ENCODE peak calls at places on chromosomes 1 and 21, in seven cellular contexts. C, X, Q, G, D, K and S are unnamed samples.

GRCh38 chr1:34918609-34919561 is 10.6 kb downstream of the DLGAP3 start:
- DNase-seq in C (no peak), X (no peak), Q (no peak), G (no peak), D (no peak), K (no peak), S (no peak)

GRCh38 chr1:229880271-229881170 is 186.5 kb upstream of the GALNT2 start:
- DNase-seq in C (no peak), X (no peak), Q (no peak), G (no peak), D (no peak), K (no peak), S (no peak)

GRCh38 chr1:19922015-19922688 is 1.3 kb downstream of the PLA2G2E start:
- DNase-seq in C (no peak), X (peak), Q (no peak), G (no peak), D (no peak), K (no peak), S (no peak)

GRCh38 chr1:46133946-46134345 is 1.5 kb upstream of the PIK3R3 start:
- DNase-seq in C (no peak), X (no peak), Q (no peak), G (no peak), D (no peak), K (no peak), S (no peak)

GRCh38 chr1:8343464-8344001 is 25.6 kb downstream of the SLC45A1 start:
- DNase-seq in C (no peak), X (peak), Q (peak), G (peak), D (no peak), K (no peak), S (no peak)

GRCh38 chr1:14656384-14656937 is 58.0 kb downstream of the KAZN start:
- DNase-seq in C (no peak), X (no peak), Q (no peak), G (no peak), D (no peak), K (no peak), S (no peak)

GRCh38 chr21:25897383-25897782 is 162.6 kb downstream of the GABPA start:
- DNase-seq in C (no peak), X (no peak), Q (no peak), G (no peak), D (no peak), K (no peak), S (no peak)

GRCh38 chr1:150708595-150708994 is 11.6 kb upstream of the GOLPH3L start:
- DNase-seq in C (no peak), X (no peak), Q (no peak), G (no peak), D (no peak), K (no peak), S (no peak)

GRCh38 chr1:89425056-89425455 is 61.2 kb downstream of the GBP6 start:
- DNase-seq in C (no peak), X (no peak), Q (no peak), G (no peak), D (no peak), K (no peak), S (no peak)

GRCh38 chr1:85090225-85090624 is 41.9 kb upstream of the MCOLN3 start:
- DNase-seq in C (no peak), X (no peak), Q (no peak), G (no peak), D (no peak), K (no peak), S (no peak)

GRCh38 chr1:202452508-202452907 is 104.0 kb downstream of the PPP1R12B start:
- DNase-seq in C (no peak), X (no peak), Q (no peak), G (no peak), D (no peak), K (no peak), S (no peak)

GRCh38 chr21:25970254-25970930 is 200.2 kb downstream of the APP start:
- DNase-seq in C (no peak), X (no peak), Q (no peak), G (no peak), D (no peak), K (no peak), S (no peak)

GRCh38 chr1:8096105-8097011 is 70.2 kb upstream of the ERRFI1 start:
- DNase-seq in C (no peak), X (no peak), Q (no peak), G (peak), D (no peak), K (no peak), S (no peak)

GRCh38 chr1:118249641-118250040 is 64.6 kb upstream of the SPAG17 start:
- DNase-seq in C (no peak), X (no peak), Q (no peak), G (no peak), D (no peak), K (no peak), S (no peak)

GRCh38 chr1:69791311-69791710 is 223.6 kb downstream of the LRRC7 start:
- DNase-seq in C (no peak), X (no peak), Q (no peak), G (no peak), D (no peak), K (no peak), S (no peak)

GRCh38 chr1:16091296-16091695 is 17.8 kb upstream of the FAM131C start:
- DNase-seq in C (no peak), X (peak), Q (no peak), G (no peak), D (no peak), K (no peak), S (no peak)

GRCh38 chr1:82589588-82589987 is 788.9 kb downstream of the ADGRL2 start:
- DNase-seq in C (no peak), X (no peak), Q (no peak), G (no peak), D (no peak), K (no peak), S (no peak)

GRCh38 chr1:8061210-8061609 is 35.1 kb upstream of the ERRFI1 start:
- DNase-seq in C (no peak), X (peak), Q (peak), G (peak), D (no peak), K (no peak), S (no peak)

GRCh38 chr1:44086722-44087474 is 31.7 kb upstream of the KLF17 start:
- DNase-seq in C (no peak), X (no peak), Q (no peak), G (no peak), D (no peak), K (no peak), S (no peak)

GRCh38 chr1:15343099-15343498 is 66.6 kb upstream of the EFHD2 start:
- DNase-seq in C (no peak), X (no peak), Q (no peak), G (no peak), D (no peak), K (no peak), S (no peak)

GRCh38 chr1:39960461-39960958 is 5.6 kb downstream of the MFSD2A start:
- DNase-seq in C (peak), X (peak), Q (no peak), G (no peak), D (no peak), K (no peak), S (no peak)

GRCh38 chr1:242081446-242081845 is 82.5 kb upstream of the MAP1LC3C start:
- DNase-seq in C (no peak), X (no peak), Q (no peak), G (no peak), D (no peak), K (no peak), S (no peak)

GRCh38 chr21:17612023-17612564 is 607 bp downstream of the BTG3 start:
- DNase-seq in C (no peak), X (no peak), Q (no peak), G (peak), D (peak), K (peak), S (peak)

GRCh38 chr21:28851645-28852044 is 141.0 kb downstream of the LTN1 start:
- DNase-seq in C (no peak), X (no peak), Q (no peak), G (no peak), D (no peak), K (no peak), S (no peak)

DNA sequence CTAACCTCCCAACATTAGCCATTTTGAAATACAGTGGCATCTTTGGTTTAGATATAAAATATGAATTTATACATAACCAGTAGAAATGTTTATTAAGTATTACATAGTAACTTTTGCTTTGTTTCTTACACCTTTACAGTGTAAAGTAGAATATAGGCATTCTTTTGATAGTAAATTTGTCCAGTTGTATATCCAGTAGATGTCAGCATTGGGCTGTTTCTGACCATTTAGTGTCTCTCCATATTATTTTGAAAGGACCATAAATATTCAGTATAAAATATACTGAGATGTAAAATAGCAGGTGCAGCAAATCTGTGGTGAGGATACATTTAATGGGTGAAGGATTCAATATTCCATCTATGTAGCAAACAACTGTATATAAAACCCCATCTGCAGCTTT is 115.8 kb upstream of the ZRANB2 start:
- DNase-seq in C (no peak), X (no peak), Q (peak), G (peak), D (no peak), K (no peak), S (no peak)
- TF ChIP-seq CTCF in C (no peak), X (peak), Q (peak), G (peak), D (peak), K (peak), S (no peak)

GRCh38 chr1:53592985-53593757 is 134.0 kb downstream of the DMRTB1 start:
- DNase-seq in C (no peak), X (no peak), Q (no peak), G (no peak), D (no peak), K (no peak), S (no peak)

GRCh38 chr1:53591924-53592323 is 132.7 kb downstream of the DMRTB1 start:
- DNase-seq in C (no peak), X (no peak), Q (no peak), G (no peak), D (no peak), K (no peak), S (no peak)

GRCh38 chr1:53590581-53591515 is 131.6 kb downstream of the DMRTB1 start:
- DNase-seq in C (no peak), X (no peak), Q (no peak), G (no peak), D (no peak), K (no peak), S (no peak)

GRCh38 chr1:53593758-53594380 is 134.7 kb downstream of the DMRTB1 start:
- DNase-seq in C (no peak), X (no peak), Q (no peak), G (no peak), D (peak), K (peak), S (no peak)

GRCh38 chr1:53592521-53592982 is 133.4 kb downstream of the DMRTB1 start:
- DNase-seq in C (no peak), X (peak), Q (peak), G (peak), D (peak), K (no peak), S (no peak)
- TF ChIP-seq CTCF in C (no peak), X (peak), Q (no peak), G (peak), D (peak), K (no peak), S (no peak)

DNA sequence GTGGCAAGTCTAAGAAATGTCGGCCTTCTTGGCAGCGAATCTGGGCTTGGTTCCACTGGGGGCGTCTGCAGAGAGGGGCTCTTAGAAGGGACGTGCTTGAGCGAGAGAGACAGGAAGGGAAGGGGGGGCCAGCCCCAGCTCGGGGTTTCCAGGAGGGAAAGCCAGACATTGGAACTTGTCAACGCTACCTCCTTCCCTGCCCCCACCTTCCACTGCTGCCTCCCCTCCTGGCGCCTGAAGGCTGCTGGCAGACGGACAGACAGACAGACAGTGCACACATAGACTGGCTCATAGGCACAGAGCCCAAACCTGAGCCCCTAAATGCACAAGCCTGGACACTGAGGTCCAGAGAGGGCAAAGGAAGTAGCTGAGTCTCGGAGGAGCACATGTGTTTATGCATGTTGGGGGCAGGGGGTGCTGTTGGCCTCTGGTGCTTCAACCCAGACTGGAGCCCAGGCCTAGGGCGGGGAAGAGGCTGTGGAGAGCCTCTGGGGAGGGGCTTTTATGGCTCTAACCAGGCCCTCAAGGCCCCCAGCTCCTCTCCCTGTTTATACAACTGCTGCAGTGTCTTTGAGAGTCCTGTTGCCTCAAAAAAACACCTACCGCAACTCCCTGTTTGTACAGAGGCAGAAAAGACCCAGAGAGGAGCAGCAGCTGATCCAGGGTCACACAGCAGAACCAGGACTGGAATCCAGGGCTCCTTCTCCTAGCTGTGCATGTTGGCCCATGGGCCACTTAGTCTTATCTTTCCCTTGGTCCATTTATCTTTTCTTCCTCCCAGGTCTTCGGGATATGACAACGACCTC is 33.1 kb upstream of the WASF2 start:
- DNase-seq in C (no peak), X (no peak), Q (no peak), G (no peak), D (no peak), K (peak), S (no peak)
- TF ChIP-seq CTCF in C (no peak), X (no peak), Q (peak), G (peak), D (peak), K (peak), S (no peak)

DNA sequence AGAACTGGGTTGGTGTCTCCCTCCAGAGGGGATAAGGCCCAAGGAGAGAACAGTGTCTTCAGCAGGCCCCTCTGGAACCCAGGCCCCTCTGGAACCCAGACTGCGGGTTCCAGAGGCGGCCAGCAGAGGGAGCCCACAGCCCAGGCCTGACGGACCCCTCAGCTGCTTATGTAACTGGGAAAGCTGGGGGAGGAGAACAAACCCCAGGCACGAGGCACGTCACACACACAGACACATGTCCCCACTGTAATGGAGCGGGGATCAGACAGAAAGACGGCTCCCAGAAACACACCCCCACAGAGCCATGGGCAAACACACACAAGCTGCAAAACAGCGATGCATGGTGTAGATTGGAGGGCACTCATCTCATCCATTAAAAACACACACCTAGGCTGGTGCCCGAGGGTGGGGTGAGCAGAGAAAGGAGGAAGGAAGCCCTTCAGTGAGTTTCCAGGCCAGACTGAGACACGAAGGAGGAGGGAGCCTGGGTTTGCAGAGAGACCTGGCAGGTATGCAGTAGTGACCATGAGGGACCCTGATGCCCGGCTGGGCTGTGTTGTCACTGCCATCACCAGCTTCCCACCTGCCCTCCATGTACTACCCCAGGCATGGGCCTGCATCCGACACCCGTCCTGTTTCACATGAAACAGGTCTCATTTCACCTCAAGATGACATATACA is 2.8 kb upstream of the IGSF8 start:
- DNase-seq in C (peak), X (peak), Q (no peak), G (peak), D (peak), K (peak), S (peak)
- TF ChIP-seq CTCF in C (peak), X (peak), Q (peak), G (peak), D (peak), K (peak), S (peak)